ENCODE peak calls at places on chromosomes 13 and 19, in five cellular contexts. One of them, this sample, is unnamed. For H3K4me1, the result is how much of the 10 kb centered on the place peaks cover.

GRCh38 chr13:107817652-107818287 is 397.6 kb downstream of the LIG4 start:
- DNase-seq in breast epithelium: no peak
- DNase-seq in suprapubic skin: no peak
- DNase-seq in endothelial cell of umbilical vein: no peak
- DNase-seq in stomach: no peak
- DNase-seq in this sample: no peak

GRCh38 chr19:8593931-8594330 is 16.6 kb downstream of the ADAMTS10 start:
- DNase-seq in stomach: no peak
- DNase-seq in suprapubic skin: no peak
- DNase-seq in breast epithelium: no peak
- DNase-seq in endothelial cell of umbilical vein: no peak
- DNase-seq in this sample: no peak

GRCh38 chr13:66534561-66534960 is 695.6 kb downstream of the PCDH9 start:
- DNase-seq in breast epithelium: no peak
- DNase-seq in endothelial cell of umbilical vein: no peak
- DNase-seq in stomach: no peak
- DNase-seq in suprapubic skin: no peak
- DNase-seq in this sample: no peak

GRCh38 chr13:113120300-113121182 is 2.1 kb upstream of the F10 start:
- DNase-seq in suprapubic skin: peak
- DNase-seq in stomach: peak
- DNase-seq in breast epithelium: peak
- DNase-seq in endothelial cell of umbilical vein: no peak
- DNase-seq in this sample: no peak

GRCh38 chr19:48554385-48555091 is 2.6 kb downstream of the SULT2B1 start:
- DNase-seq in suprapubic skin: no peak
- DNase-seq in stomach: no peak
- DNase-seq in breast epithelium: no peak
- DNase-seq in endothelial cell of umbilical vein: no peak
- DNase-seq in this sample: no peak

GRCh38 chr13:73365681-73366080 is 306.9 kb downstream of the KLF5 start:
- DNase-seq in suprapubic skin: no peak
- DNase-seq in breast epithelium: no peak
- DNase-seq in endothelial cell of umbilical vein: no peak
- DNase-seq in stomach: no peak
- DNase-seq in this sample: no peak

GRCh38 chr19:49564616-49565045 is 15.7 kb downstream of the NOSIP start:
- DNase-seq in suprapubic skin: no peak
- DNase-seq in breast epithelium: no peak
- DNase-seq in endothelial cell of umbilical vein: no peak
- DNase-seq in stomach: no peak
- DNase-seq in this sample: peak

GRCh38 chr13:76239031-76239680 is 603.0 kb downstream of the LMO7 start:
- DNase-seq in breast epithelium: no peak
- DNase-seq in endothelial cell of umbilical vein: no peak
- DNase-seq in suprapubic skin: no peak
- DNase-seq in stomach: no peak
- DNase-seq in this sample: no peak

GRCh38 chr19:46928951-46929350 is 68.2 kb downstream of the ARHGAP35 start:
- DNase-seq in suprapubic skin: no peak
- DNase-seq in breast epithelium: no peak
- DNase-seq in endothelial cell of umbilical vein: no peak
- DNase-seq in stomach: no peak
- DNase-seq in this sample: no peak

GRCh38 chr13:31627097-31627496 is 112.2 kb upstream of the RXFP2 start:
- DNase-seq in breast epithelium: no peak
- DNase-seq in endothelial cell of umbilical vein: no peak
- DNase-seq in stomach: no peak
- DNase-seq in suprapubic skin: no peak
- DNase-seq in this sample: no peak

GRCh38 chr13:41428155-41428554 is 29.2 kb upstream of the RGCC start:
- DNase-seq in stomach: no peak
- DNase-seq in endothelial cell of umbilical vein: no peak
- DNase-seq in breast epithelium: no peak
- DNase-seq in suprapubic skin: no peak
- DNase-seq in this sample: no peak

GRCh38 chr13:45356966-45357689 is 16.1 kb upstream of the TPT1 start:
- DNase-seq in endothelial cell of umbilical vein: no peak
- DNase-seq in suprapubic skin: no peak
- DNase-seq in breast epithelium: no peak
- DNase-seq in stomach: no peak
- DNase-seq in this sample: no peak

GRCh38 chr13:98214707-98215106 is 37.6 kb upstream of the RNF113B start:
- DNase-seq in breast epithelium: no peak
- DNase-seq in suprapubic skin: no peak
- DNase-seq in stomach: peak
- DNase-seq in endothelial cell of umbilical vein: no peak
- DNase-seq in this sample: peak

GRCh38 chr13:39461685-39462266 is 141.2 kb downstream of the LHFPL6 start:
- DNase-seq in stomach: no peak
- DNase-seq in breast epithelium: no peak
- DNase-seq in suprapubic skin: no peak
- DNase-seq in endothelial cell of umbilical vein: no peak
- DNase-seq in this sample: no peak

GRCh38 chr19:49666120-49666444 is 349 bp downstream of the BCL2L12 start:
- DNase-seq in stomach: no peak
- DNase-seq in endothelial cell of umbilical vein: no peak
- DNase-seq in suprapubic skin: no peak
- DNase-seq in breast epithelium: no peak
- DNase-seq in this sample: no peak

GRCh38 chr19:1361601-1362384 is 21.9 kb upstream of the NDUFS7 start:
- DNase-seq in breast epithelium: no peak
- DNase-seq in stomach: no peak
- DNase-seq in suprapubic skin: no peak
- DNase-seq in endothelial cell of umbilical vein: peak
- DNase-seq in this sample: no peak

DNA sequence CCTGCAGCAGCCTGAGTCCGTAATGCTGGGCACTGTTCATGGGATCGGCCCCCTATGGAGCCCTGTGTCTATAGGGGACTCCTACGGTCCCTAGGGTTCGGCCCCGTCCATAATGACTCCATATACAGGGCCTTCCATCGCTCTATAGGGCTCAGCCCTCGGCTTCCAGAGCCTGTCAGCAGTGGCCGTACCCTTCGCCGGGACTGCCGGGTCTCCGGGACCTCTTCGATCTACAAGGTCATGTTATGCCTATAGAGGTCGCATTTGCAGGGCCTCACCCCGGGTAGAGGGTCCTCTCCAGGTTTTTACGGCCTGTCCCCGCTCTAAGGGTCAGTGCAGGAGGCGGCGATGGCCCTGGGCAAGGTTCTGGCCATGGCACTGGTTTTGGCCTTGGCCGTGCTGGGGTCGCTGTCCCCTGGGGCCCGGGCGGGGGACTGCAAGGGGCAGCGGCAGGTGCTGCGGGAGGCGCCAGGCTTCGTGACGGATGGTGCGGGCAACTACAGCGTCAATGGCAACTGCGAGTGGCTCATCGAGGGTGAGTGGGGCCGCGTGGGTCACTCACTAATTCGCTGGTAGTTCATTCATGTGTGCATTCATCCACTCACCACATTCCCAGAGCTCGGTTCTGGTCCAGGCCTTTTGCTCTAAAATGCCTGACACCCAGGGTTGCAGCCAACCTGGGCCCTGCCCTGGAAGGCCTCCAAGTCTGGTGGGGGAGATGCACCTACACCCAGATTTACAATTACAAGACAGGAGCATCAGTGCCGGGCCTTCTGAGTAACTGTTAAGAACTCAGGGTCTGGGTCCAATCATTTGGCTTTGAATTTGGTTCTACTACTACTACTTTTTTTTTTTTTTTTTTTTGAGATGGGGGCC is 699 bp downstream of the MEGF8 start:
- DNase-seq in stomach: peak
- DNase-seq in suprapubic skin: no peak
- DNase-seq in endothelial cell of umbilical vein: no peak
- DNase-seq in breast epithelium: no peak
- DNase-seq in this sample: no peak
- TF ChIP-seq CTCF in stomach: no peak
- TF ChIP-seq CTCF in suprapubic skin: no peak
- TF ChIP-seq CTCF in endothelial cell of umbilical vein: no peak
- TF ChIP-seq CTCF in breast epithelium: no peak
- TF ChIP-seq CTCF in this sample: peak

GRCh38 chr19:12695090-12695489 is 1.3 kb downstream of the FBXW9 start:
- DNase-seq in breast epithelium: no peak
- DNase-seq in stomach: no peak
- DNase-seq in suprapubic skin: no peak
- DNase-seq in endothelial cell of umbilical vein: no peak
- DNase-seq in this sample: no peak

GRCh38 chr19:12695997-12696365 is 450 bp downstream of the FBXW9 start:
- DNase-seq in stomach: no peak
- DNase-seq in suprapubic skin: no peak
- DNase-seq in breast epithelium: no peak
- DNase-seq in endothelial cell of umbilical vein: no peak
- DNase-seq in this sample: no peak

GRCh38 chr19:12692960-12693359 is 3.5 kb downstream of the FBXW9 start:
- DNase-seq in stomach: no peak
- DNase-seq in breast epithelium: no peak
- DNase-seq in endothelial cell of umbilical vein: no peak
- DNase-seq in suprapubic skin: no peak
- DNase-seq in this sample: no peak

GRCh38 chr19:12695514-12695913 is 917 bp downstream of the FBXW9 start:
- DNase-seq in suprapubic skin: no peak
- DNase-seq in stomach: no peak
- DNase-seq in breast epithelium: no peak
- DNase-seq in endothelial cell of umbilical vein: no peak
- DNase-seq in this sample: no peak

DNA sequence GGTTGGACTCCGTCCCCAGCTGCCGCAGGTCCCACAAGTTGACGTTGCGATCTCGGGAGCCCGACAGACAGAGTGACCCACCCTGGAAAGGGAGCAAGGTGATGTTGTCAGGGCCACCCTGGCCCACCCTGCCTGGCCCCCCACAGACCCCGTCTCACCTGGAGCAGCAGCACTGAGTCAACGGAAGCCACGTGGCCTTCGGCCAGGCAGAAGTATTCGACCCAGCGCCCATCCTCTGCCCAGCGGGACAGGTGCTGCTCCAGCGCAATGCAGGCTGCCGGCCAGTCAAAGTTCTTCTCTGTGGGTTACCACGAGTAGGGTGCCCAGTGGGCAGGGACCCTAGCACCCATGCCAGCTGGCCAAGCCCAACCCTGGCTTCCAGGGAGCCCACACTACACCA is 1.8 kb downstream of the FBXW9 start:
- DNase-seq in breast epithelium: no peak
- DNase-seq in stomach: no peak
- DNase-seq in endothelial cell of umbilical vein: no peak
- DNase-seq in suprapubic skin: no peak
- DNase-seq in this sample: no peak
- H3K4me1 ChIP-seq in breast epithelium: under half
- H3K4me1 ChIP-seq in stomach: under half
- H3K4me1 ChIP-seq in endothelial cell of umbilical vein: under half
- H3K4me1 ChIP-seq in suprapubic skin: under half
- H3K4me1 ChIP-seq in this sample: under half

GRCh38 chr19:40745402-40745780 is 4.9 kb downstream of the ACTMAP start:
- DNase-seq in breast epithelium: no peak
- DNase-seq in stomach: no peak
- DNase-seq in endothelial cell of umbilical vein: peak
- DNase-seq in suprapubic skin: no peak
- DNase-seq in this sample: no peak
- TF ChIP-seq POLR2AphosphoS5 in breast epithelium: no peak
- TF ChIP-seq POLR2AphosphoS5 in stomach: no peak
- TF ChIP-seq POLR2AphosphoS5 in endothelial cell of umbilical vein: no peak
- TF ChIP-seq POLR2AphosphoS5 in suprapubic skin: no peak
- TF ChIP-seq POLR2AphosphoS5 in this sample: no peak

DNA sequence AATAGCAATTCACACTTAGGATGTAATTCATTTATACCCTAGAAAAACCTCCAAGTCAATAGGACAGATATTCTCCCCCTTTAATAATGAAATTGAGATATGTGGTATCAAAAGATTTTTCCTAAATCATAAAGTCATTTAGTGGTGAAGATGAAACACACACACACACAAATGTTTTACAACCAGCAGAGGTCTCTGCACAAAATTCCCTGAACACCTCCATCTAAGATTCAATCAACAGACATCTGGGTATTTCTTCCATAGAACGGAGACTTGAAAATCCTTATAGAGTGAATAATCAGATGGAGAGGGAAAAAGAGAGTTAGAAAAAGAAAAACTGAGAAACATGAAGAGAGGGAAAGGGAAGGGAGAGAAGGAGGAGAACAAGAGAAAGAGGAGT is 52.8 kb downstream of the MYCBP2 start:
- DNase-seq in endothelial cell of umbilical vein: peak
- DNase-seq in stomach: no peak
- DNase-seq in breast epithelium: no peak
- DNase-seq in suprapubic skin: no peak
- DNase-seq in this sample: no peak
- TF ChIP-seq CTCF in endothelial cell of umbilical vein: no peak
- TF ChIP-seq CTCF in stomach: no peak
- TF ChIP-seq CTCF in breast epithelium: no peak
- TF ChIP-seq CTCF in suprapubic skin: no peak
- TF ChIP-seq CTCF in this sample: no peak

This sample was measured in transverse colon.